ENCODE peak calls at places on chromosome 12, in four cellular contexts. One of them, this sample, is unnamed.

GRCh38 chr12:39239484-39240143 is 203.3 kb downstream of the KIF21A start:
- DNase-seq in GM12878: no peak
- DNase-seq in K562: no peak
- DNase-seq in HepG2: no peak
- DNase-seq in this sample: no peak

GRCh38 chr12:3242199-3242863 is 165.2 kb downstream of the TSPAN9 start:
- DNase-seq in HepG2: peak; percentile 21
- DNase-seq in GM12878: no peak
- DNase-seq in K562: no peak
- DNase-seq in this sample: no peak

GRCh38 chr12:12249216-12250050 is 17.4 kb downstream of the LRP6 start:
- DNase-seq in HepG2: no peak
- DNase-seq in K562: no peak
- DNase-seq in GM12878: peak; percentile 52
- DNase-seq in this sample: no peak

GRCh38 chr12:72296389-72296788 is 24.2 kb downstream of the TRHDE start:
- DNase-seq in GM12878: no peak
- DNase-seq in HepG2: no peak
- DNase-seq in K562: no peak
- DNase-seq in this sample: peak; percentile 49

GRCh38 chr12:122061253-122061652 is 17.3 kb upstream of the MLXIP start:
- DNase-seq in HepG2: no peak
- DNase-seq in K562: no peak
- DNase-seq in GM12878: no peak
- DNase-seq in this sample: no peak

GRCh38 chr12:2783936-2784600 is 10.7 kb upstream of the FKBP4 start:
- DNase-seq in K562: peak; percentile 64
- DNase-seq in HepG2: peak; percentile 23
- DNase-seq in GM12878: no peak
- DNase-seq in this sample: peak; percentile 62

GRCh38 chr12:108355069-108355468 is 16.0 kb upstream of the CMKLR1 start:
- DNase-seq in GM12878: no peak
- DNase-seq in K562: no peak
- DNase-seq in HepG2: no peak
- DNase-seq in this sample: no peak

GRCh38 chr12:78959556-78959955 is 95.0 kb downstream of the SYT1 start:
- DNase-seq in K562: no peak
- DNase-seq in HepG2: no peak
- DNase-seq in GM12878: no peak
- DNase-seq in this sample: no peak

GRCh38 chr12:116028619-116029018 is 248.9 kb downstream of the MED13L start:
- DNase-seq in K562: no peak
- DNase-seq in HepG2: no peak
- DNase-seq in GM12878: no peak
- DNase-seq in this sample: no peak

GRCh38 chr12:120265483-120266179 is at the start of gene PXN:
- DNase-seq in K562: peak; percentile 88
- DNase-seq in HepG2: peak; percentile 73
- DNase-seq in GM12878: peak; percentile 28
- DNase-seq in this sample: peak; percentile 87

GRCh38 chr12:104478396-104479140 is 21.8 kb downstream of the CHST11 start:
- DNase-seq in HepG2: no peak
- DNase-seq in GM12878: peak; percentile 80
- DNase-seq in K562: peak; percentile 71
- DNase-seq in this sample: no peak

GRCh38 chr12:116726749-116727148 is 11.1 kb downstream of the SPRING1 start:
- DNase-seq in HepG2: no peak
- DNase-seq in GM12878: no peak
- DNase-seq in K562: no peak
- DNase-seq in this sample: no peak

GRCh38 chr12:32906407-32907165 is 10.0 kb upstream of the PKP2 start:
- DNase-seq in HepG2: peak; percentile 74
- DNase-seq in K562: no peak
- DNase-seq in GM12878: peak; percentile 78
- DNase-seq in this sample: no peak

GRCh38 chr12:82174936-82175335 is 183.3 kb downstream of the CCDC59 start:
- DNase-seq in K562: no peak
- DNase-seq in HepG2: no peak
- DNase-seq in GM12878: no peak
- DNase-seq in this sample: no peak

GRCh38 chr12:5088586-5089264 is 45.0 kb downstream of the KCNA5 start:
- DNase-seq in K562: no peak
- DNase-seq in HepG2: no peak
- DNase-seq in GM12878: no peak
- DNase-seq in this sample: peak; percentile 22

GRCh38 chr12:73726881-73727280 is 810.8 kb upstream of the ATXN7L3B start:
- DNase-seq in K562: no peak
- DNase-seq in HepG2: no peak
- DNase-seq in GM12878: no peak
- DNase-seq in this sample: no peak

GRCh38 chr12:74641694-74642093 is 104.1 kb downstream of the ATXN7L3B start:
- DNase-seq in GM12878: no peak
- DNase-seq in K562: no peak
- DNase-seq in HepG2: no peak
- DNase-seq in this sample: no peak

GRCh38 chr12:26034371-26035142 is 76.1 kb downstream of the RASSF8 start:
- DNase-seq in GM12878: no peak
- DNase-seq in HepG2: no peak
- DNase-seq in K562: no peak
- DNase-seq in this sample: no peak

GRCh38 chr12:114403690-114404450 is 2.1 kb downstream of the TBX5 start:
- DNase-seq in HepG2: no peak
- DNase-seq in K562: no peak
- DNase-seq in GM12878: no peak
- DNase-seq in this sample: no peak
- TF ChIP-seq JUNB in HepG2: no peak
- TF ChIP-seq JUNB in K562: no peak
- TF ChIP-seq JUNB in GM12878: no peak
- TF ChIP-seq JUNB in this sample: no peak

GRCh38 chr12:100671396-100672074 is 98.1 kb downstream of the GAS2L3 start:
- DNase-seq in K562: peak; percentile 2
- DNase-seq in GM12878: no peak
- DNase-seq in HepG2: peak; percentile 18
- DNase-seq in this sample: no peak

GRCh38 chr12:100672075-100672592 is 98.7 kb downstream of the GAS2L3 start:
- DNase-seq in K562: peak; percentile 55
- DNase-seq in GM12878: no peak
- DNase-seq in HepG2: peak; percentile 24
- DNase-seq in this sample: peak; percentile 21

GRCh38 chr12:100675432-100675831 is 101.9 kb downstream of the GAS2L3 start:
- DNase-seq in K562: peak; percentile 7
- DNase-seq in HepG2: no peak
- DNase-seq in GM12878: no peak
- DNase-seq in this sample: no peak

GRCh38 chr12:100669922-100670321 is 96.4 kb downstream of the GAS2L3 start:
- DNase-seq in HepG2: no peak
- DNase-seq in K562: no peak
- DNase-seq in GM12878: no peak
- DNase-seq in this sample: no peak

DNA sequence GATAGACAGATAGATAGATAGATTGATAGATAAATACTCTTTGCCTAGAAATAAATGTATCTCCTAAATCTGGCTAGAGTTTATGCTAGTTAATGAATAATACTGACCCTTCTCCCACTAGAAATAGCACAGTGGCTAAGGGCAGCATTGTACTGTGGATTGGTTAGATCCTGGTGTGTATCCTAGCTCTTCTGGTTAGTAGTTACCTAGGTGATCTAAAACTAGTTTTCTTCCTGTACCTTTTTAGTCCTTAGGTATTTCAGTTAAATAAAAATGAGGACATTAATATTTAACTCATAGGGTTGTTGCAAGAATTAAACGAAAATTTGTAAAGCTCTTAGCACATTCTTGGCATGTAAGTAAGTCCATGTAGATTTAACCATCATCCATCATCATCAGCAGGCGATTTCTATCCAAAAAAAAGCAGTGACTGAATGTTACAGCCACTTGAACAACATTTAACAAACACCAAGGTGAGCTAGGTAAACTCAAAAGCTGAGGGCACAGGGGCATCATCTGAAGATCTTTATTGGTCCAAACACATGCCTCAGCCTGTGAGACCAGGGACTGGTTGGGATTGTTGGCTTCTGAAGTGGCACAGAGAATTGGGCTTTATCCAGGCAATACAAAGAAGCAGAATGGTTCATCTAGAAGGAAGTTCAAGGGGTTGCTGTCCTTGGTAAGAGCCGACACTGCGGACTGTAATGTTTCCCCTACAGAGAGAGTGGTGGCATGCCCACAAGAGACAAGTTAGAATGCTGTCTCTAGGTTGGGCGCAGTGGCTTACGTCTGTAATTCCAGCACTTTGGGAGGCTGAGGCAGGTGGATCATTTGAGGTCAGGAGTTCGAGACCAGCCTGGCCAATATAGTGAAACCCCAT is 100.8 kb downstream of the GAS2L3 start:
- DNase-seq in K562: no peak
- DNase-seq in HepG2: no peak
- DNase-seq in GM12878: no peak
- DNase-seq in this sample: no peak
- TF ChIP-seq ESRRA in K562: no peak
- TF ChIP-seq ESRRA in HepG2: no peak
- TF ChIP-seq ESRRA in GM12878: no peak
- TF ChIP-seq ESRRA in this sample: no peak

DNA sequence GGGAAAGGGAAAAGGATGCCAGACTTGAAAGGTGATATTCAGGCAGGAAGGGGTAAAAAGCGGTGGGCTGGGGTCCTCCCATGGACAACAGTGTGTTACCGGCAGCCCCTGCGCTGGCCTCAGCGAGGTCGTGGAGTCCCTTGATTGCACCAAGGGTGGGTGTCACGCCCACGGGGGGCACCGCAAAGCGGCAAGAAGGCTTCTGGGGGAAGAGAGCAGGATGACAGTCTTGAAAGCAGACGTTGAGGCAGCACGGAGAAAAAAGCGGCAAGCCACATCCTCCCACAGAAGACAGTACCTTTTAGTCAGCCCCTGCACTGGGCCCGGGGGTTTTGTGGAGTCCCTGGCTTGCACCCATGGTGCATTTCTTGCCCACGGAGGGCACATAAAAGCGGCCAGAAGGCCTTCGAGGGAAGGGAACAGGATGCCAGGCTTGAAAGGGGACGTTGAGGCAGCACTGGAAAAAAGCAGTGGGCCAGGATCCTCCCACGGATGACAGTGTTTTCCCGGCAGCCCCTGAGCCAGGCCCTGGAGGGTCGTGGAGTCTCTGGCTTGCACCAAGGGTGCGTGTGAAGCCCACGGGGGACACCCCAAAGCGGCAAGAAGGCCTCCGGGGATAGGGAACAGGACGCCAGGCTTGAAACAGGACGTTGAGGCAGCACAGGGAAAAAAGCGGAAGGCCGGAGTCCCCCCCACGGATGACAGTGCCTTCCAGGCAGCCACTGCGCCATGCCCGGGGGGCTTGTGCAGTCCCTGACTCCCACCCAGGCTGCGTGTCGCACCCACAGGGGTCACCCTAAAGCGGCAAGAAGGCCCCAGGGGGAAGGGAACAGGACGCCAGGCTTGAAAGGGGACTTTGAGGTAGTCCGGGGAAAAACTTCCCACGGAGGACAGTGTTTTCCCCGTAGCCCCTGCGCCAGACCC is 162.2 kb upstream of the ALG10B start:
- DNase-seq in GM12878: no peak
- DNase-seq in K562: no peak
- DNase-seq in HepG2: no peak
- DNase-seq in this sample: no peak
- TF ChIP-seq JUNB in GM12878: no peak
- TF ChIP-seq JUNB in K562: no peak
- TF ChIP-seq JUNB in HepG2: no peak
- TF ChIP-seq JUNB in this sample: no peak

DNA sequence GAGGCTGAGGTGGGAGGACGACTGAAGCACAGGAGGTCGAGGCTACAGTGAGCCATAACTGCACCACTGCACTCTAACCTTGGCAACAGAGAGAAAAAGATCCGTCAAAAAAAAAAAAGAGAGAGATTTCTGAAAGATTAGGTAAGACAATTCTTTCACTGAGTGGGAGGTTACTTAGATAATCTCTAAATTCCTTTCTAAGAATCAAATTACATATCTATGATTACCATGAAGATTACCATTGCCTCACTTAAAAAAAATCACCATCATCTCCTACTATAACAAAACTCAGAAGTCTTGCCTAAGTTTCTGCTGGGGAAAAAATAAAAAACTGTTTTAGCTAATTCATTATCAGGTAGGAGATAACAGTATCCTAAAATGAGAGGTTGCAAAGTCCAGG is 366.7 kb downstream of the DUSP6 start:
- DNase-seq in HepG2: no peak
- DNase-seq in GM12878: no peak
- DNase-seq in K562: no peak
- DNase-seq in this sample: no peak
- TF ChIP-seq ESRRA in HepG2: no peak
- TF ChIP-seq ESRRA in GM12878: no peak
- TF ChIP-seq ESRRA in K562: no peak
- TF ChIP-seq ESRRA in this sample: no peak

GRCh38 chr12:95546491-95546813 is 4.8 kb downstream of the USP44 start:
- DNase-seq in K562: peak; percentile 54
- DNase-seq in HepG2: no peak
- DNase-seq in GM12878: no peak
- DNase-seq in this sample: no peak
- TF ChIP-seq JUNB in K562: no peak
- TF ChIP-seq JUNB in HepG2: no peak
- TF ChIP-seq JUNB in GM12878: no peak
- TF ChIP-seq JUNB in this sample: no peak

DNA sequence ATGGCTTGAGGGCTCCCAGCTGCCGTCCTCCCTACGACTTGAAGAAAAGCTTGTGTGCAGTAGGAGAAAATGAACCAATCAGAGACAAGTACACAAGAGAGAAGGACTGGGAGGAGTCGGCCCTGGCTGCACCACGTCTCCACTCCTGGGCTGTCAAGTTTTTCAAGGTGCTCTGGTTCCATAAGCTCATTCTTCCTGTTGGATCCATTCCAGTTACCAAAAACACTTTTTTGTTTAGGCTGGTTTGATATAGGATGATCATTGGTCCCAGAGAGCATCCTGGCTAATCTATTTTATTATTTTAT is 2.8 kb upstream of the A2ML1 start:
- DNase-seq in HepG2: no peak
- DNase-seq in K562: peak; percentile 30
- DNase-seq in GM12878: no peak
- DNase-seq in this sample: peak; percentile 11
- TF ChIP-seq ESRRA in HepG2: no peak
- TF ChIP-seq ESRRA in K562: no peak
- TF ChIP-seq ESRRA in GM12878: no peak
- TF ChIP-seq ESRRA in this sample: no peak

GRCh38 chr12:84874825-84875139 is 37.8 kb downstream of the SLC6A15 start:
- DNase-seq in GM12878: no peak
- DNase-seq in HepG2: no peak
- DNase-seq in K562: no peak
- DNase-seq in this sample: no peak

GRCh38 chr12:84875241-84875640 is 37.4 kb downstream of the SLC6A15 start:
- DNase-seq in GM12878: no peak
- DNase-seq in HepG2: no peak
- DNase-seq in K562: no peak
- DNase-seq in this sample: no peak

GRCh38 chr12:84877340-84877739 is 35.3 kb downstream of the SLC6A15 start:
- DNase-seq in HepG2: no peak
- DNase-seq in GM12878: no peak
- DNase-seq in K562: no peak
- DNase-seq in this sample: no peak

GRCh38 chr12:84874125-84874824 is 38.3 kb downstream of the SLC6A15 start:
- DNase-seq in K562: peak; percentile 43
- DNase-seq in GM12878: no peak
- DNase-seq in HepG2: peak; percentile 38
- DNase-seq in this sample: peak; percentile 62
- TF ChIP-seq JUNB in K562: no peak
- TF ChIP-seq JUNB in GM12878: no peak
- TF ChIP-seq JUNB in HepG2: no peak
- TF ChIP-seq JUNB in this sample: no peak